ENCODE peak calls at places on chromosomes 13 and 19, in nine cellular contexts. G is heart right ventricle, H is pancreas, B is body of pancreas, L is psoas muscle, X is Peyer's patch, U is A673, E is GM23338, V is lower lobe of right lung. O is an unnamed sample.

GRCh38 chr19:49502866-49503581 is 6.8 kb downstream of the RPS11 start:
- DNase-seq in G (peak; percentile 59), H (peak; percentile 44), B (no peak), L (no peak), X (peak; percentile 68), U (peak; percentile 90), E (peak; percentile 58), V (peak; percentile 60), O (peak; percentile 84)

GRCh38 chr13:23866420-23867026 is 22.7 kb downstream of the MIPEP start:
- DNase-seq in G (no peak), H (no peak), B (no peak), L (no peak), X (no peak), U (no peak), E (no peak), V (no peak), O (no peak)

GRCh38 chr13:29497137-29497654 is 98.3 kb downstream of the SLC7A1 start:
- DNase-seq in G (peak; percentile 84), H (peak; percentile 45), B (peak; percentile 40), L (peak; percentile 77), X (no peak), U (no peak), E (no peak), V (no peak), O (peak; percentile 92)

GRCh38 chr13:90884066-90884465 is 463.4 kb upstream of the MIR17HG start:
- DNase-seq in G (no peak), H (no peak), B (no peak), L (no peak), X (no peak), U (no peak), E (no peak), V (no peak), O (no peak)

GRCh38 chr19:52959613-52960295 is 2.9 kb downstream of the ZNF816 start:
- DNase-seq in G (no peak), H (no peak), B (no peak), L (no peak), X (no peak), U (no peak), E (no peak), V (no peak), O (no peak)

GRCh38 chr19:3471954-3472655 is 8.2 kb downstream of the SMIM24 start:
- DNase-seq in G (peak; percentile 34), H (no peak), B (peak; percentile 53), L (peak; percentile 76), X (no peak), U (peak; percentile 46), E (no peak), V (no peak), O (peak; percentile 53)

GRCh38 chr13:105410602-105411001 is 1124.9 kb downstream of the EFNB2 start:
- DNase-seq in G (peak; percentile 49), H (peak; percentile 45), B (peak; percentile 76), L (peak; percentile 74), X (peak; percentile 65), U (peak; percentile 69), E (peak; percentile 82), V (peak; percentile 65), O (peak; percentile 61)

GRCh38 chr13:91148098-91148497 is 199.4 kb upstream of the MIR17HG start:
- DNase-seq in G (no peak), H (no peak), B (no peak), L (no peak), X (no peak), U (no peak), E (no peak), V (no peak), O (no peak)

GRCh38 chr19:18605196-18605545 is 1.4 kb downstream of the CRLF1 start:
- DNase-seq in G (no peak), H (no peak), B (no peak), L (no peak), X (no peak), U (no peak), E (no peak), V (no peak), O (no peak)

GRCh38 chr19:18603958-18604819 is 2.4 kb downstream of the CRLF1 start:
- DNase-seq in G (no peak), H (no peak), B (no peak), L (no peak), X (no peak), U (no peak), E (peak; percentile 59), V (no peak), O (no peak)

GRCh38 chr19:18604820-18605159 is 1.8 kb downstream of the CRLF1 start:
- DNase-seq in G (no peak), H (no peak), B (no peak), L (no peak), X (no peak), U (no peak), E (no peak), V (no peak), O (no peak)

GRCh38 chr19:18601875-18602274 is 4.7 kb downstream of the CRLF1 start:
- DNase-seq in G (no peak), H (no peak), B (no peak), L (no peak), X (no peak), U (no peak), E (no peak), V (no peak), O (no peak)

GRCh38 chr19:18603255-18603957 is 3.2 kb downstream of the CRLF1 start:
- DNase-seq in G (no peak), H (no peak), B (no peak), L (no peak), X (no peak), U (no peak), E (peak; percentile 84), V (no peak), O (peak; percentile 33)
- TF ChIP-seq CTCF in G (no peak), H (no peak), B (no peak), L (no peak), X (peak; percentile 17), U (no peak), E (peak; percentile 44), V (peak; percentile 9), O (peak; percentile 39)

GRCh38 chr13:50636007-50636704 is 207.3 kb downstream of the DLEU7 start:
- DNase-seq in G (no peak), H (no peak), B (no peak), L (no peak), X (no peak), U (no peak), E (peak; percentile 93), V (no peak), O (peak; percentile 58)

GRCh38 chr13:50629497-50629896 is 214.0 kb downstream of the DLEU7 start:
- DNase-seq in G (no peak), H (no peak), B (no peak), L (no peak), X (no peak), U (no peak), E (no peak), V (no peak), O (no peak)

GRCh38 chr13:50631041-50631440 is 212.5 kb downstream of the DLEU7 start:
- DNase-seq in G (no peak), H (no peak), B (no peak), L (no peak), X (no peak), U (no peak), E (no peak), V (no peak), O (no peak)

GRCh38 chr13:50635504-50635903 is 208.0 kb downstream of the DLEU7 start:
- DNase-seq in G (peak; percentile 39), H (peak; percentile 2), B (no peak), L (no peak), X (peak; percentile 51), U (no peak), E (no peak), V (no peak), O (peak; percentile 97)

DNA sequence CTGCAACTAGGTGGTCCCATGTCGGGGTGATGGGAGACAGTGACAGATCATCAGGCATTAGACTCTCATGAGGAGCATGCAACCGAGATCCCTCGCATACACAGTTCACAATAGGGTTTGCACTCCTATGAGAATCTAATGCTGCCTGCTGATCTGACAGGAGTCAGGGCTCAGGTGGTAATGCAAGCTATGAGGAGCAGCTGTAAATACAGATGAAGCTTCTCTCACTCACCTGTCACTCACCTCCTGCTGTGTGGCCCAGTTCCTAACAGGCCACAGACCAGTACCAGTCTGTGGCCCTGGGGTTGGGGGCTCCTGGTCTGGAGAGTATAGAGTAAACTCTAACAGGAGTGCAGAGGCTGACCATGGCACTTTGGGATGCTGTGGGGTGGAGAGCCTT is 209.2 kb downstream of the DLEU7 start:
- DNase-seq in G (no peak), H (no peak), B (no peak), L (no peak), X (no peak), U (no peak), E (no peak), V (no peak), O (no peak)
- H3K27ac ChIP-seq in G (no peak overlapping the region), H (no peak overlapping the region), B (no peak overlapping the region), L (no peak overlapping the region), X (no peak overlapping the region), U (no peak overlapping the region), E (no peak overlapping the region), V (no peak overlapping the region), O (no peak overlapping the region)

GRCh38 chr19:2129486-2129885 is 21.9 kb downstream of the AP3D1 start:
- DNase-seq in G (peak; percentile 54), H (no peak), B (no peak), L (peak; percentile 54), X (no peak), U (no peak), E (no peak), V (peak; percentile 28), O (no peak)

GRCh38 chr19:2129022-2129421 is 22.3 kb downstream of the AP3D1 start:
- DNase-seq in G (no peak), H (no peak), B (no peak), L (no peak), X (no peak), U (no peak), E (no peak), V (no peak), O (no peak)

GRCh38 chr19:2132731-2133490 is 18.5 kb downstream of the AP3D1 start:
- DNase-seq in G (no peak), H (no peak), B (no peak), L (no peak), X (no peak), U (no peak), E (no peak), V (peak; percentile 22), O (no peak)

GRCh38 chr19:2129892-2130770 is 21.2 kb downstream of the AP3D1 start:
- DNase-seq in G (no peak), H (no peak), B (no peak), L (no peak), X (no peak), U (no peak), E (no peak), V (no peak), O (no peak)

GRCh38 chr19:2132191-2132590 is 19.2 kb downstream of the AP3D1 start:
- DNase-seq in G (no peak), H (no peak), B (no peak), L (no peak), X (no peak), U (no peak), E (no peak), V (no peak), O (no peak)
- H3K36me3 ChIP-seq in G (peaks cover 70% of the 10 kb centered on the region), H (no peaks in the 10 kb centered on the region), B (peaks cover 35% of the 10 kb centered on the region), L (peaks cover 80% of the 10 kb centered on the region), X (no peaks in the 10 kb centered on the region), U (peaks cover 48% of the 10 kb centered on the region), E (peaks cover 17% of the 10 kb centered on the region), V (peaks cover 87% of the 10 kb centered on the region), O (peaks cover 10% of the 10 kb centered on the region)

DNA sequence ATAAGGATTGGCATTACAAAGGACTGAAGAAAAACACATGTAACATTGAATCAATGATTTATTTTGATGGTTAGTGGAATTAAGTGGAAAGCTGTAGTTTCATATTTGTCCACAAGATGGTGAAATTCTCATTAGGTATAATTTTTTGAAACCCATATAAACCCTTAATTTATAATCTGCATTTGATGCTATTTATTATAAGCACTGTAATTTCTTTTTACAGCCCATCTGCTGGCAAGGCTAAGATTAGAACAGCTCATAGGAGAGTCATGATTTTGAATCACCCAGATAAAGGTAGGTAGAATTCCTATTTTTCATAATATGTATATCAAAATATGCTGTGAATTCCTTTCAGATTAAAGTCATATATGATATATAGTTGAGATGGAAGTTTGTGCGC is 62.2 kb downstream of the DNAJC15 start:
- DNase-seq in G (no peak), H (no peak), B (no peak), L (no peak), X (no peak), U (peak; percentile 40), E (peak; percentile 43), V (no peak), O (peak; percentile 65)
- TF ChIP-seq CTCF in G (peak; percentile 68), H (peak; percentile 49), B (peak; percentile 70), L (peak; percentile 73), X (peak; percentile 68), U (peak; percentile 62), E (peak; percentile 66), V (peak; percentile 64), O (peak; percentile 49)

O was measured in cardiac muscle cell.